ENCODE peak calls at places on chromosomes 6 and 20, in eight cellular contexts. X is foreskin fibroblast, C is RWPE1, N is lower leg skin, J is colonic mucosa, V is fibroblast of the aortic adventitia, I is mucosa of descending colon, R is suprapubic skin. F is an unnamed sample.

GRCh38 chr6:162055365-162055764 is 672.2 kb downstream of the PRKN start:
- DNase-seq in X (no peak), C (no peak), N (no peak), J (no peak), V (no peak), I (no peak), R (no peak), F (no peak)

GRCh38 chr6:129901910-129902309 is 40.8 kb upstream of the TMEM244 start:
- DNase-seq in X (no peak), C (peak), N (no peak), J (no peak), V (peak), I (no peak), R (no peak), F (no peak)

GRCh38 chr20:48592107-48592940 is 235.5 kb downstream of the PREX1 start:
- DNase-seq in X (no peak), C (no peak), N (no peak), J (no peak), V (no peak), I (no peak), R (no peak), F (no peak)

GRCh38 chr20:31608256-31608980 is 3.3 kb downstream of the ID1 start:
- DNase-seq in X (peak), C (peak), N (peak), J (peak), V (peak), I (peak), R (peak), F (no peak)

GRCh38 chr6:150664091-150664490 is 64.4 kb downstream of the PLEKHG1 start:
- DNase-seq in X (no peak), C (no peak), N (no peak), J (no peak), V (no peak), I (no peak), R (no peak), F (no peak)

GRCh38 chr20:2692036-2692885 is at the start of gene EBF4:
- DNase-seq in X (peak), C (peak), N (no peak), J (no peak), V (peak), I (peak), R (peak), F (no peak)

GRCh38 chr6:89081129-89081422 is 525 bp downstream of the PNRC1 start:
- DNase-seq in X (no peak), C (no peak), N (no peak), J (no peak), V (no peak), I (no peak), R (no peak), F (no peak)

GRCh38 chr6:15943423-15943822 is 185.5 kb upstream of the MYLIP start:
- DNase-seq in X (no peak), C (no peak), N (no peak), J (no peak), V (no peak), I (no peak), R (no peak), F (no peak)

GRCh38 chr20:24879875-24880274 is 69.2 kb upstream of the CST7 start:
- DNase-seq in X (no peak), C (no peak), N (no peak), J (no peak), V (no peak), I (no peak), R (no peak), F (no peak)

GRCh38 chr6:149428606-149429005 is 28.5 kb downstream of the SUMO4 start:
- DNase-seq in X (no peak), C (no peak), N (no peak), J (no peak), V (no peak), I (no peak), R (no peak), F (no peak)

GRCh38 chr20:24503352-24503931 is 34.0 kb downstream of the SYNDIG1 start:
- DNase-seq in X (peak), C (no peak), N (no peak), J (peak), V (peak), I (no peak), R (no peak), F (peak)

GRCh38 chr20:24013953-24014352 is 25.4 kb upstream of the GGTLC1 start:
- DNase-seq in X (no peak), C (no peak), N (no peak), J (no peak), V (no peak), I (no peak), R (no peak), F (no peak)

GRCh38 chr6:79506251-79506650 is 31.0 kb downstream of the LCA5 start:
- DNase-seq in X (peak), C (peak), N (no peak), J (no peak), V (no peak), I (no peak), R (no peak), F (no peak)

GRCh38 chr6:113313841-113314240 is 543.3 kb upstream of the MARCKS start:
- DNase-seq in X (no peak), C (no peak), N (no peak), J (no peak), V (no peak), I (no peak), R (no peak), F (no peak)

GRCh38 chr6:27144740-27145079 is 102.8 kb upstream of the PRSS16 start:
- DNase-seq in X (no peak), C (no peak), N (no peak), J (no peak), V (no peak), I (no peak), R (no peak), F (no peak)

GRCh38 chr6:47245745-47246371 is 63.8 kb downstream of the TNFRSF21 start:
- DNase-seq in X (no peak), C (no peak), N (no peak), J (no peak), V (no peak), I (no peak), R (no peak), F (no peak)

GRCh38 chr6:26172496-26172958 is 85.3 kb downstream of the HFE start:
- DNase-seq in X (peak), C (no peak), N (no peak), J (peak), V (peak), I (no peak), R (no peak), F (no peak)

GRCh38 chr6:41694815-41695536 is 40.4 kb downstream of the TFEB start:
- DNase-seq in X (peak), C (no peak), N (no peak), J (no peak), V (peak), I (no peak), R (no peak), F (no peak)

GRCh38 chr20:24708411-24709295 is 239.2 kb downstream of the SYNDIG1 start:
- DNase-seq in X (no peak), C (no peak), N (peak), J (no peak), V (no peak), I (no peak), R (no peak), F (no peak)

GRCh38 chr6:19538086-19538485 is 299.1 kb upstream of the ID4 start:
- DNase-seq in X (no peak), C (peak), N (peak), J (peak), V (no peak), I (peak), R (peak), F (peak)

GRCh38 chr6:48959401-48960060 is 503.5 kb downstream of the MMUT start:
- DNase-seq in X (no peak), C (no peak), N (no peak), J (no peak), V (no peak), I (no peak), R (no peak), F (no peak)

GRCh38 chr6:5671604-5672559 is 334.8 kb downstream of the NRN1 start:
- DNase-seq in X (peak), C (no peak), N (no peak), J (no peak), V (no peak), I (no peak), R (no peak), F (no peak)

GRCh38 chr6:34514593-34515472 is 41.3 kb downstream of the SPDEF start:
- DNase-seq in X (peak), C (no peak), N (no peak), J (no peak), V (peak), I (no peak), R (peak), F (no peak)

GRCh38 chr6:7269816-7270215 is 43.2 kb downstream of the SSR1 start:
- DNase-seq in X (no peak), C (no peak), N (no peak), J (no peak), V (peak), I (no peak), R (peak), F (no peak)

GRCh38 chr6:79657238-79657637 is 26.1 kb downstream of the SH3BGRL2 start:
- DNase-seq in X (no peak), C (no peak), N (no peak), J (no peak), V (no peak), I (no peak), R (no peak), F (no peak)

GRCh38 chr6:109816452-109817374 is 125.6 kb downstream of the FIG4 start:
- DNase-seq in X (no peak), C (no peak), N (no peak), J (peak), V (no peak), I (no peak), R (no peak), F (no peak)

GRCh38 chr20:9286501-9286900 is 217.6 kb downstream of the PLCB4 start:
- DNase-seq in X (peak), C (no peak), N (no peak), J (no peak), V (no peak), I (no peak), R (no peak), F (no peak)

GRCh38 chr20:47568019-47568418 is 66.3 kb downstream of the NCOA3 start:
- DNase-seq in X (peak), C (no peak), N (no peak), J (peak), V (peak), I (no peak), R (no peak), F (no peak)

DNA sequence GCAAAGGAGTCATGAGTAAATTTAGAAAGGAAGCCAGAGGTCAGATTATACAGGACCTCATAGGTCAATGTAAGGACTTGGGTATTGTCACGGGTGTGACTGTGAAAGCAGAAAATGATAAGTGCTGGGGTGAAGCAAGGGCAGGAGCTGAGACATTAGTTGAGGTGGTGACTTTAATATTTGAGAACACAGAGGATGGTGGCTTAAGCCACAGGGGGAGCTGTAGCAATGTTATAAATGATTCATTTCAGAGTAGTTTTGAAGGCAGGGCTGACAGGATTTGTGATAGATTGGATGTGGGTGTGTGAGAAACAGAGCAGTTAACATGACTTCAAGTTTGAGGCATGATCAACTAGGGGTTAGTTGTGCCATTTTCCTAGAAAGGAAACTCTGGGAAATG is 659.9 kb downstream of the EPM2A start:
- DNase-seq in X (no peak), C (no peak), N (no peak), J (no peak), V (no peak), I (no peak), R (no peak), F (no peak)
- TF ChIP-seq CTCF in X (no peak), C (no peak), N (no peak), J (no peak), V (no peak), I (no peak), R (no peak), F (no peak)

GRCh38 chr6:24428615-24429014 is 25.9 kb downstream of the MRS2 start:
- DNase-seq in X (peak), C (peak), N (no peak), J (no peak), V (peak), I (no peak), R (no peak), F (no peak)

GRCh38 chr6:24432611-24433010 is 29.9 kb downstream of the MRS2 start:
- DNase-seq in X (no peak), C (no peak), N (no peak), J (no peak), V (no peak), I (no peak), R (no peak), F (no peak)

GRCh38 chr6:24426729-24427446 is 24.2 kb downstream of the MRS2 start:
- DNase-seq in X (peak), C (no peak), N (no peak), J (no peak), V (no peak), I (no peak), R (no peak), F (no peak)

GRCh38 chr6:24430086-24430485 is 27.4 kb downstream of the MRS2 start:
- DNase-seq in X (peak), C (no peak), N (no peak), J (no peak), V (no peak), I (no peak), R (no peak), F (no peak)

GRCh38 chr6:24431045-24431451 is 28.3 kb downstream of the MRS2 start:
- DNase-seq in X (peak), C (peak), N (no peak), J (peak), V (peak), I (no peak), R (no peak), F (no peak)
- TF ChIP-seq CTCF in X (peak), C (peak), N (no peak), J (peak), V (peak), I (peak), R (peak), F (peak)

GRCh38 chr6:32168350-32168749 is 4.0 kb downstream of the EGFL8 start:
- DNase-seq in X (no peak), C (no peak), N (no peak), J (no peak), V (no peak), I (peak), R (no peak), F (no peak)
- TF ChIP-seq CTCF in X (no peak), C (no peak), N (no peak), J (no peak), V (no peak), I (no peak), R (no peak), F (no peak)

GRCh38 chr6:33443025-33443424 is 11.4 kb upstream of the ZBTB9 start:
- DNase-seq in X (no peak), C (no peak), N (no peak), J (no peak), V (no peak), I (no peak), R (no peak), F (no peak)
- TF ChIP-seq CTCF in X (no peak), C (no peak), N (no peak), J (no peak), V (no peak), I (no peak), R (no peak), F (no peak)

DNA sequence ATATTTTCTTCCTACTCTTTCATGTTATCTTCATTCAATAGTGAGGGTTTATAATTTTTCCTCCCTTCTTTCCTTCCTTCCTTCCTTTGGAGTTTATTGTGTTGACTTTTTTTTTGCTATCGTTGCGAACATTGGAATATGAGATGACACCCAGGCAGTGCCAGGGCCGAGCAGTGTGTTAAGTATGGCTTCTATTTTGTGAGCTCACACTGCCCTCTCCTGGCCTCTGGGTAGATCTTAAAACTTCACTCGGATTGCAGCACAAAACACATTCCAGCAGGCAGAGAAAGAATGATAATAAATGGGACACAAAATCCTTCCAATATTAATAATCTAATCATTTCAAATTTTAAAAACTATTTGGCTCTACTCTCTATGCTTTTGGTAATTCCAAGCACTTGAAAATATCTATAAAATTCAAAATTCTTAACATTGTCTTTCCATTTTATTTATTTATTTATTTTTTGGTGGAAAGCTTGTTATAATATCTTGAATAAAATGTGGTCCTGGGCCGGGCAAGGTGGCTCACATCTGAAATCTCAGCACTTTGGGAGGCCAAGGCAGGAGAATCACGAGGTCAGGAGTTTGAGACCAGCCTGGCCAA is 147.4 kb upstream of the OLIG3 start:
- DNase-seq in X (peak), C (peak), N (peak), J (peak), V (peak), I (peak), R (no peak), F (no peak)
- TF ChIP-seq CTCF in X (peak), C (peak), N (no peak), J (peak), V (peak), I (no peak), R (peak), F (peak)

GRCh38 chr20:37317316-37317715 is 27.9 kb downstream of the MANBAL start:
- DNase-seq in X (no peak), C (no peak), N (no peak), J (no peak), V (no peak), I (no peak), R (no peak), F (no peak)
- TF ChIP-seq CTCF in X (no peak), C (no peak), N (no peak), J (no peak), V (no peak), I (no peak), R (no peak), F (no peak)